ENCODE peak calls at places on chromosome 2, in six cellular contexts. R is H1, F is mesendoderm, A is neuronal stem cell, Z is IMR-90, I is H9. M is an unnamed sample.

GRCh38 chr2:127142663-127143630 is 36.0 kb upstream of the BIN1 start:
- DNase-seq in R (peak; percentile 33), Z (no peak), I (no peak), A (no peak), F (peak; percentile 40), M (no peak)

GRCh38 chr2:43007901-43008300 is 215.5 kb upstream of the HAAO start:
- DNase-seq in I (no peak), R (no peak), Z (no peak), F (no peak), A (no peak), M (no peak)

GRCh38 chr2:3823748-3824147 is 120.4 kb downstream of the DCDC2C start:
- DNase-seq in F (no peak), A (no peak), Z (peak; percentile 26), I (no peak), R (no peak), M (no peak)

GRCh38 chr2:45014016-45014702 is 4.9 kb upstream of the SIX2 start:
- DNase-seq in A (no peak), I (peak; percentile 83), R (peak; percentile 87), Z (no peak), F (peak; percentile 79), M (no peak)

GRCh38 chr2:101961287-101962242 is 30.2 kb upstream of the IL1R2 start:
- DNase-seq in F (peak; percentile 6), A (no peak), R (no peak), Z (peak; percentile 96), I (no peak), M (peak; percentile 99)

GRCh38 chr2:97900806-97901205 is 94.9 kb downstream of the TMEM131 start:
- DNase-seq in F (no peak), I (no peak), R (no peak), A (no peak), Z (peak; percentile 66), M (peak; percentile 6)

GRCh38 chr2:176729706-176730569 is 460.7 kb downstream of the MTX2 start:
- DNase-seq in I (no peak), F (no peak), A (no peak), R (no peak), Z (no peak), M (no peak)

GRCh38 chr2:102008490-102008889 is 16.7 kb downstream of the IL1R2 start:
- DNase-seq in R (no peak), Z (no peak), A (no peak), F (peak; percentile 31), I (no peak), M (no peak)

GRCh38 chr2:203669820-203670219 is 36.6 kb upstream of the CD28 start:
- DNase-seq in I (no peak), R (no peak), A (no peak), F (no peak), Z (peak; percentile 84), M (peak; percentile 83)

GRCh38 chr2:197079832-197080555 is 153.5 kb upstream of the PGAP1 start:
- DNase-seq in Z (peak; percentile 58), R (no peak), F (no peak), I (no peak), A (no peak), M (no peak)

GRCh38 chr2:29259221-29259620 is 144.0 kb downstream of the CLIP4 start:
- DNase-seq in Z (peak; percentile 58), I (no peak), F (no peak), R (no peak), A (no peak), M (no peak)

GRCh38 chr2:123826729-123827271 is 198.3 kb upstream of the CNTNAP5 start:
- DNase-seq in F (no peak), R (no peak), A (no peak), I (no peak), Z (no peak), M (no peak)

GRCh38 chr2:102391530-102391929 is 31.4 kb upstream of the IL18RAP start:
- DNase-seq in A (no peak), I (no peak), Z (no peak), R (no peak), F (no peak), M (peak; percentile 1)

GRCh38 chr2:240140511-240140910 is at the start of gene OTOS:
- DNase-seq in R (no peak), Z (no peak), I (no peak), A (no peak), F (no peak), M (no peak)

GRCh38 chr2:165646321-165646801 is 147.7 kb downstream of the GALNT3 start:
- DNase-seq in A (no peak), Z (no peak), R (no peak), I (no peak), F (no peak), M (peak; percentile 14)

GRCh38 chr2:230614040-230614439 is 98.6 kb upstream of the CAB39 start:
- DNase-seq in I (no peak), Z (no peak), R (no peak), A (no peak), F (no peak), M (no peak)

GRCh38 chr2:228919808-228920207 is 351.3 kb downstream of the PID1 start:
- DNase-seq in I (no peak), R (no peak), A (no peak), Z (no peak), F (no peak), M (no peak)

GRCh38 chr2:156401863-156402262 is 34.3 kb upstream of the GPD2 start:
- DNase-seq in Z (no peak), R (no peak), I (no peak), F (no peak), A (no peak), M (no peak)

GRCh38 chr2:205077159-205077558 is 531.9 kb downstream of the PARD3B start:
- DNase-seq in F (no peak), Z (no peak), I (no peak), A (no peak), R (no peak), M (no peak)

GRCh38 chr2:145992572-145992971 is 1472.7 kb upstream of the ZEB2 start:
- DNase-seq in F (no peak), Z (no peak), A (no peak), I (no peak), R (no peak), M (no peak)

GRCh38 chr2:1653137-1653789 is 91.1 kb downstream of the PXDN start:
- DNase-seq in A (no peak), Z (peak; percentile 98), I (peak; percentile 12), F (no peak), R (no peak), M (peak; percentile 36)

GRCh38 chr2:167294031-167294774 is 405.9 kb downstream of the XIRP2 start:
- DNase-seq in R (peak; percentile 70), I (no peak), A (peak; percentile 23), F (peak; percentile 61), Z (peak; percentile 24), M (peak; percentile 49)

GRCh38 chr2:18659891-18660290 is 70.5 kb upstream of the NT5C1B start:
- DNase-seq in R (no peak), I (no peak), A (no peak), F (no peak), Z (no peak), M (no peak)

GRCh38 chr2:70851704-70852103 is 16.1 kb upstream of the CD207 start:
- DNase-seq in I (no peak), F (no peak), A (no peak), R (no peak), Z (no peak), M (no peak)

GRCh38 chr2:219663116-219663762 is 35.8 kb downstream of the SLC4A3 start:
- DNase-seq in Z (no peak), R (no peak), A (no peak), F (no peak), I (peak; percentile 26), M (no peak)

GRCh38 chr2:27664245-27664574 is 521 bp downstream of the SLC4A1AP start:
- DNase-seq in Z (no peak), R (no peak), I (no peak), A (peak; percentile 2), F (no peak), M (no peak)

GRCh38 chr2:43209204-43209717 is 17.1 kb downstream of the ZFP36L2 start:
- DNase-seq in I (no peak), A (no peak), Z (no peak), R (no peak), F (no peak), M (no peak)

GRCh38 chr2:128442053-128442751 is 123.5 kb upstream of the HS6ST1 start:
- DNase-seq in A (no peak), I (peak; percentile 27), F (peak; percentile 46), Z (peak; percentile 16), R (peak; percentile 45), M (peak; percentile 71)

GRCh38 chr2:195566201-195566600 is 90.8 kb upstream of the SLC39A10 start:
- DNase-seq in R (no peak), A (no peak), Z (no peak), I (no peak), F (no peak), M (no peak)

GRCh38 chr2:9167718-9168657 is 38.6 kb upstream of the ASAP2 start:
- DNase-seq in A (no peak), R (no peak), I (no peak), F (no peak), Z (no peak), M (no peak)
- H4K8ac ChIP-seq in A (no peak overlapping the region), R (no peak overlapping the region), I (no peak overlapping the region), F (no peak overlapping the region), Z (no peak overlapping the region), M (no peak overlapping the region)

DNA sequence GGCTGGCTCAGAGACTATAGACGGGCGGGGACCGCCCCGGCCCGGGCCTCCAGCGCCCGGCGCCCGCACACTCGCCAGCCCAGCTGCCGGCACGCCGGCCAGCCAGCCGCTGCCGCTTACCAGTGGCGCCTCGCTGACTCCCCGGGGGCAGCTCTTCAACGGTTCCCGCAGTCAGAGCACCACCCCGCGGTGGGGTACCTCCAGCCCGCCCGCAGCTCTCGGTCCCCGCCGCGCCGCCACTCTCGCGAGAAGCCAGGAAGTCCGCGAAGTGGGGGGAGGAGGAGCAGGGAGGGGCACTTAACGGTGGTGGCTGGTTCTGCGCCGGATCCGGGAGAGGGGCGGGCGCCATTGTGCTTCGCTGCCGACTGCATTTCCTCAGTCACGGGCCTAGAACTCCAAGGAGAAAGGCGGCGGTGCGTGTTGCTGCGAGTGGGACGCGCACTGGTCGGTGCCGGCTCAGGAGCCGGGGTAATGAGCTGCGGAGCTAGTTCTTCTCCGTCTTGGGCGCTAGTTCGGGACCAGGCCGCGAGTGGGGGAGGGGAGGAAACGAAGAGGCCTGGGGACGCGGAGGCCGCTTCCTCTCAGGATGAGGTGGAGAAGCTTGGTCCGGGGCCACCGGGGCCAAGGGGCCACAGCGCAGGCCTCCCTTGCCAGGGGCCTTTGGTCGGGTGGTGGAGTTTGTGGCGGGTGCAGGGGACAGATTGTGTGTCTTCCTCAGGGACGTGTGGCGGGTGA is at the start of gene MARCHF7:
- DNase-seq in Z (peak; percentile 95), F (peak; percentile 98), R (peak; percentile 99), A (peak; percentile 96), I (peak; percentile 95), M (peak; percentile 96)
- H4K8ac ChIP-seq in Z (peak within 1 kb of the TSS; percentile 99), F (peak within 1 kb of the TSS; percentile 60), R (peak within 1 kb of the TSS; percentile 100), A (peak within 1 kb of the TSS; percentile 97), I (peak within 1 kb of the TSS; percentile 63), M (peak within 1 kb of the TSS; percentile 98)

GRCh38 chr2:172555522-172556283 is at the start of gene PDK1:
- DNase-seq in I (peak; percentile 83), F (peak; percentile 94), Z (peak; percentile 87), R (peak; percentile 91), A (peak; percentile 88), M (peak; percentile 93)
- H4K8ac ChIP-seq in I (no peak within 1 kb of the TSS), F (no peak within 1 kb of the TSS), Z (peak within 1 kb of the TSS; percentile 82), R (peak within 1 kb of the TSS; percentile 95), A (no peak within 1 kb of the TSS), M (peak within 1 kb of the TSS; percentile 95)

DNA sequence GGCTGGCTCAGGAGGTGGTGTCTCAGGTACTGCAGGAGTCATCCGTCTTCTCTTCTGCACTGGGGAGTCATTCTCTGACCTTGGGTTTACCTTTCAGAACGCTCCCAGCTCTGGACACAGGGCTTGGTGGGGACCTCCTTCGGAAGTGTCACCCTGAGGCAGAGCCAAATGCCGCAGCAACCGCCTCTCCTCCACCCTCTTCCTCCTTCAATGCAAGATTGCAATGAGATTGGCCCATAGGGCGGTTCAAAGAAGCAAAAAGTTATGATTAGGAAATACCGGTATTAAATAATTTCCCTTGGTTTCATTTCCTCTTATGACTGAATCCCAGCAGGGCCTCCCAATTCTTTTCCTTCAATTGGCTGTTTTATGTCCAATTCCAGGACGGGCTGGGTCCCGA is 178.8 kb downstream of the ACKR3 start:
- DNase-seq in Z (no peak), F (no peak), R (no peak), I (no peak), A (no peak), M (no peak)
- H4K8ac ChIP-seq in Z (no peak overlapping the region), F (no peak overlapping the region), R (no peak overlapping the region), I (no peak overlapping the region), A (no peak overlapping the region), M (no peak overlapping the region)